ENCODE peak calls at places on chromosomes 3 and 15, in nine cellular contexts. U, V, J, D, R, I, G, Q and C are unnamed samples.

GRCh38 chr3:56468184-56469106 is at the start of gene ERC2:
- DNase-seq in I (no peak), R (peak; percentile 82), Q (peak; percentile 27), D (peak; percentile 97), U (peak; percentile 69), V (peak; percentile 47), J (peak; percentile 57), G (peak; percentile 95), C (peak; percentile 45)

GRCh38 chr3:190319660-190320059 is 2.6 kb downstream of the CLDN1 start:
- DNase-seq in D (no peak), Q (no peak), J (no peak), V (no peak), G (no peak), I (peak; percentile 80), R (no peak), U (peak; percentile 51), C (no peak)

GRCh38 chr3:177603137-177603603 is 405.9 kb upstream of the TBL1XR1 start:
- DNase-seq in R (no peak), J (no peak), V (no peak), G (no peak), U (no peak), I (no peak), Q (no peak), D (no peak), C (no peak)

GRCh38 chr3:148809835-148810234 is 17.8 kb upstream of the CPB1 start:
- DNase-seq in V (no peak), R (no peak), J (no peak), Q (no peak), G (no peak), D (no peak), I (no peak), U (no peak), C (no peak)

GRCh38 chr15:71181454-71181853 is 66.2 kb downstream of the THSD4 start:
- DNase-seq in V (no peak), R (no peak), U (no peak), Q (no peak), D (no peak), I (no peak), G (no peak), J (no peak), C (no peak)

GRCh38 chr15:65132841-65133549 is 613 bp downstream of the PDCD7 start:
- DNase-seq in U (peak; percentile 24), I (no peak), R (peak; percentile 74), Q (peak; percentile 21), V (peak; percentile 75), D (peak; percentile 80), J (peak; percentile 42), G (peak; percentile 74), C (peak; percentile 43)

GRCh38 chr3:144942501-144943197 is 971.0 kb downstream of the DIPK2A start:
- DNase-seq in G (no peak), U (no peak), J (no peak), V (no peak), Q (no peak), R (no peak), D (no peak), I (no peak), C (no peak)

GRCh38 chr3:69086133-69086722 is 1.5 kb downstream of the ARL6IP5 start:
- DNase-seq in D (peak; percentile 13), J (peak; percentile 94), V (peak; percentile 88), I (peak; percentile 80), G (no peak), U (peak; percentile 86), Q (peak; percentile 88), R (peak; percentile 82), C (peak; percentile 73)

GRCh38 chr15:70613259-70613658 is 150.1 kb downstream of the UACA start:
- DNase-seq in J (peak; percentile 85), R (no peak), V (no peak), I (no peak), G (no peak), Q (no peak), U (no peak), D (no peak), C (no peak)

GRCh38 chr15:56366211-56366610 is 985 bp downstream of the TEX9 start:
- DNase-seq in R (no peak), I (no peak), D (peak; percentile 5), U (no peak), Q (no peak), V (no peak), J (no peak), G (peak; percentile 23), C (no peak)

GRCh38 chr3:122271246-122271898 is 53.7 kb upstream of the CSTA start:
- DNase-seq in D (no peak), U (no peak), I (no peak), G (no peak), V (no peak), R (no peak), J (no peak), Q (no peak), C (no peak)
- H3K27ac ChIP-seq in D (no peak overlapping the region), U (no peak overlapping the region), I (no peak overlapping the region), G (no peak overlapping the region), V (no peak overlapping the region), R (no peak overlapping the region), J (no peak overlapping the region), Q (no peak overlapping the region), C (no peak overlapping the region)

GRCh38 chr3:172042136-172042535 is 2.8 kb downstream of the FNDC3B start:
- DNase-seq in R (no peak), U (no peak), G (no peak), Q (no peak), J (no peak), I (no peak), D (no peak), V (no peak), C (no peak)
- H3K4me3 ChIP-seq in R (peak overlapping the region; percentile 88), U (no peak overlapping the region), G (no peak overlapping the region), Q (peak overlapping the region; percentile 95), J (peak overlapping the region; percentile 86), I (peak overlapping the region; percentile 99), D (peak overlapping the region; percentile 83), V (peak overlapping the region; percentile 90), C (peak overlapping the region; percentile 91)

GRCh38 chr3:149845570-149846244 is 32.7 kb downstream of the RNF13 start:
- DNase-seq in V (no peak), D (no peak), G (no peak), I (no peak), U (no peak), Q (no peak), R (no peak), J (no peak), C (no peak)
- H3K4me1 ChIP-seq in V (peaks cover 12% of the 10 kb centered on the region), D (no peaks in the 10 kb centered on the region), G (no peaks in the 10 kb centered on the region), I (no peaks in the 10 kb centered on the region), U (no peaks in the 10 kb centered on the region), Q (peaks cover 29% of the 10 kb centered on the region), R (peaks cover 11% of the 10 kb centered on the region), J (peaks cover 14% of the 10 kb centered on the region), C (no peaks in the 10 kb centered on the region)

DNA sequence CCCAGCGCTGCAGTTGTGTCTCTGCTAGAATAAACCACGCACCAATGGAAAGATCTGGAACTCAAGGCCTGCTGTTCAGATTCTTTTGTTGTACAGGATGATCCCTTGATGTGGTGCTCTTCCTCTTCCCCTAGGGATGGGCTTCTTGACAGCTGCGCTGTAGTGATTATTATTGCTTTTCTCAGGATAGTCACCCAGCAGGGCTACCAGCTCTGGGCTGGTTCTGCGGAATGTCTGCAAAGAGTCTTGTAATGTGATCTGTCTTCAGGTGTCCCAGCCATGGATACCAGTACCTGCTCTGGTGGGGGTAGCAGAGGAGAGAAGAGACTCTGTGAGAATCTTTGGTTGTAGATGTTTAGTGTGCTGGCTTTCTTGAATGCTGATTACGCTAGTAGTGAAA is 974.2 kb downstream of the NSUN3 start:
- DNase-seq in R (no peak), V (no peak), D (no peak), U (no peak), I (no peak), J (no peak), G (peak; percentile 68), Q (no peak), C (no peak)
- H3K27ac ChIP-seq in R (no peak overlapping the region), V (no peak overlapping the region), D (no peak overlapping the region), U (no peak overlapping the region), I (no peak overlapping the region), J (no peak overlapping the region), G (peak overlapping the region; percentile 80), Q (no peak overlapping the region), C (no peak overlapping the region)

GRCh38 chr3:12838179-12838965 is 3.0 kb downstream of the RPL32 start:
- DNase-seq in R (no peak), I (no peak), V (no peak), D (no peak), U (no peak), Q (no peak), J (no peak), G (no peak), C (no peak)
- H3K4me3 ChIP-seq in R (no peak overlapping the region), I (no peak overlapping the region), V (no peak overlapping the region), D (peak overlapping the region; percentile 86), U (no peak overlapping the region), Q (no peak overlapping the region), J (no peak overlapping the region), G (no peak overlapping the region), C (no peak overlapping the region)

DNA sequence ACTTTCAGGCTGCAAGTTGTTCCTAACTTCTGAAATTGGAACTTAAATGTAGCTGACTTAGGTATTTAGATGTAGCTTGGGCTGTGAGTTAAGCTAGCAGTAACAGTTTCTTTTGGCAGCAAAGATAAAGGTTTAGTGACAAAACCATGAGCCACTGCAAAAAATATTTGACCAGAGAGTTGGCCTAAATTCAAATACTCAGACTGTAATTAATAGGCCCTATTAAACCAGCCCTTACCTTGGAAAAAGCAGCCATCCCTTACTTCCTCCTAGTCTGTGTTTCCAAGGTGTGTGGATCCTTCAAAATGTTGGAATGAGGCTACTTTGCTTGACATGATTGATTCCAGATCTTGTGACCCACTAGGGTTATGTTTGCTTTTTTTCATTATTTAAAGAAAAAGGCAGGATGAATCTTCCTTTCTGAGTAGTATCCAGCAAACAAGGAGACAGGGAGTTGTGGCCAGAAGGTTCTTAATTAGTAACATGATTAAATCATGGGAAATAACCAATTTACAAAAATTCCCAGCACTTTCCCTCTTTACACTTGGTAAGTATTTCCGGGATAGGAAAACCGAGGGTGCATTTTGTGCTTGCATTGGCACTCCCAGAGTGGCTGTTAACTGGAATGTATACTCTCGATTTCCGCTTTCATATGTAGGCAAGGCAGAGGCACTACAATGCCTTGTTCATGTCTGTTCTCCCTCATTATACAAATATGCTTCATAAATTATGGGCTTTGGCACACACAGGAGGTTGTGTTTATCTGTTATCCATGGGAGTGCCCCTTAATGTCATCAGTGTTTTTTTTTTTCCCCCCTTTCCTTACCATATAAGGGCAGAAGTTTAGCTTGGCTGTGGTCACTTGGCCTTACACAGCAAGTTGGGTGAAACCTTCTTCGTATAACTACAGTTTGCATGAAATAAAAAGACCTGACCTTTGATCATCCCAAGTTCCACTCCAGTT is 8.5 kb downstream of the TPM1 start:
- DNase-seq in V (no peak), R (peak; percentile 48), I (no peak), U (no peak), G (peak; percentile 32), D (no peak), J (no peak), Q (no peak), C (peak; percentile 90)
- H3K4me1 ChIP-seq in V (peaks cover 79% of the 10 kb centered on the region), R (peaks cover 68% of the 10 kb centered on the region), I (peaks cover 39% of the 10 kb centered on the region), U (peaks cover 19% of the 10 kb centered on the region), G (peaks cover 29% of the 10 kb centered on the region), D (peaks cover 49% of the 10 kb centered on the region), J (peaks cover 58% of the 10 kb centered on the region), Q (peaks cover 93% of the 10 kb centered on the region), C (peaks cover 98% of the 10 kb centered on the region)